ENCODE peak calls at places on chromosomes 1 and 21, in ten cellular contexts. M is mesendoderm; A is NCI-H774; G is stimulated activated CD4-positive, alpha-beta T cell treated with anti-CD3 and anti-CD28 coated beads, Interleukin-1b, Interleukin-23, amount 100 ng/mL, for 4 hours; P is psoas muscle; S is EH; E is HuH-7.5; W is activated T-cell treated with anti-CD3 and anti-CD28 coated beads for 24 hours; N is NCI-H2227 treated with DMSO at 0.1 percent for 48 hours; H is kidney tubule cell. D is an unnamed sample.

GRCh38 chr1:205141236-205142104 is 19.7 kb upstream of the RBBP5 start:
- DNase-seq in H (peak), W (peak), G (peak), A (peak), S (peak), P (peak), M (peak), E (peak), N (peak), D (peak)

GRCh38 chr1:37479255-37480124 is 5.1 kb downstream of the ZC3H12A start:
- DNase-seq in P (peak), N (no peak), M (peak), G (peak), S (peak), W (peak), E (no peak), H (peak), A (no peak), D (peak)

GRCh38 chr21:31084689-31085088 is 46.4 kb upstream of the KRTAP19-8 start:
- DNase-seq in N (no peak), W (no peak), P (no peak), S (no peak), M (no peak), G (no peak), A (no peak), H (no peak), E (no peak), D (no peak)

GRCh38 chr1:56378376-56379070 is 200.8 kb downstream of the PLPP3 start:
- DNase-seq in A (peak), G (no peak), P (no peak), E (no peak), M (no peak), H (no peak), N (no peak), S (no peak), W (no peak), D (no peak)

GRCh38 chr1:7491089-7491817 is 279.8 kb upstream of the VAMP3 start:
- DNase-seq in G (no peak), E (no peak), W (no peak), H (peak), P (no peak), N (peak), M (no peak), A (peak), S (peak), D (no peak)

GRCh38 chr21:32717851-32718316 is 9.9 kb downstream of the SYNJ1 start:
- DNase-seq in M (no peak), N (no peak), S (peak), A (no peak), E (no peak), W (no peak), G (no peak), P (no peak), H (peak), D (no peak)

GRCh38 chr1:1053682-1054081 is 20.4 kb downstream of the RNF223 start:
- DNase-seq in P (no peak), S (no peak), W (no peak), M (no peak), E (no peak), G (no peak), N (no peak), H (no peak), A (no peak), D (no peak)

GRCh38 chr21:33023574-33024277 is 2.0 kb upstream of the OLIG2 start:
- DNase-seq in G (no peak), H (no peak), W (no peak), N (no peak), M (no peak), S (no peak), A (no peak), P (no peak), E (no peak), D (no peak)

GRCh38 chr1:54547601-54548388 is at the start of gene ACOT11:
- DNase-seq in S (peak), M (peak), G (no peak), A (no peak), W (no peak), H (peak), P (peak), E (no peak), N (peak), D (no peak)

GRCh38 chr1:73761559-73761958 is 436.4 kb downstream of the LRRIQ3 start:
- DNase-seq in E (no peak), H (no peak), A (no peak), G (no peak), S (no peak), W (no peak), N (no peak), P (no peak), M (no peak), D (no peak)

GRCh38 chr1:174839211-174839610 is 160.5 kb upstream of the CACYBP start:
- DNase-seq in S (no peak), P (no peak), W (no peak), N (no peak), H (no peak), E (no peak), A (no peak), G (no peak), M (no peak), D (no peak)

GRCh38 chr1:230542054-230542453 is 100.2 kb upstream of the COG2 start:
- DNase-seq in M (no peak), P (no peak), A (no peak), W (peak), H (peak), G (no peak), S (peak), E (no peak), N (no peak), D (no peak)

GRCh38 chr21:35217504-35218060 is 168.5 kb upstream of the RUNX1 start:
- DNase-seq in M (peak), E (no peak), G (no peak), W (no peak), S (peak), P (no peak), N (no peak), H (peak), A (no peak), D (no peak)

GRCh38 chr1:58304584-58304983 is 241.9 kb downstream of the OMA1 start:
- DNase-seq in M (no peak), N (no peak), P (no peak), H (no peak), A (no peak), E (no peak), G (no peak), W (no peak), S (no peak), D (no peak)

GRCh38 chr1:37306461-37306860 is 167.9 kb upstream of the ZC3H12A start:
- DNase-seq in W (no peak), E (no peak), S (no peak), A (no peak), N (no peak), P (no peak), G (no peak), M (no peak), H (no peak), D (no peak)

GRCh38 chr1:78284354-78284753 is 206.4 kb upstream of the PTGFR start:
- DNase-seq in A (no peak), E (no peak), S (no peak), H (peak), P (peak), N (no peak), G (no peak), M (no peak), W (no peak), D (no peak)

GRCh38 chr1:55670331-55671082 is 455.3 kb upstream of the USP24 start:
- DNase-seq in N (no peak), P (no peak), S (peak), H (no peak), M (no peak), A (no peak), G (no peak), E (no peak), W (no peak), D (no peak)

GRCh38 chr1:158145173-158145719 is 35.4 kb upstream of the CD1D start:
- DNase-seq in N (no peak), H (peak), G (no peak), P (peak), A (no peak), S (peak), M (no peak), E (no peak), W (no peak), D (no peak)

GRCh38 chr1:27563407-27564263 is 40.3 kb downstream of the AHDC1 start:
- DNase-seq in E (peak), M (peak), P (peak), G (no peak), H (peak), S (peak), W (no peak), N (no peak), A (no peak), D (no peak)

GRCh38 chr1:228004331-228004871 is 2.4 kb upstream of the WNT3A start:
- DNase-seq in G (no peak), E (peak), N (no peak), S (peak), P (no peak), M (peak), W (no peak), H (peak), A (no peak), D (no peak)

GRCh38 chr1:192801451-192801850 is 7.4 kb upstream of the RGS2 start:
- DNase-seq in H (no peak), P (no peak), E (no peak), G (no peak), W (no peak), N (no peak), M (no peak), S (peak), A (no peak), D (no peak)

GRCh38 chr1:202998836-202999750 is 8.1 kb upstream of the TMEM183A start:
- DNase-seq in G (peak), P (no peak), M (peak), E (no peak), N (peak), S (peak), H (peak), W (peak), A (peak), D (no peak)

GRCh38 chr1:114510235-114511047 is 562 bp downstream of the TRIM33 start:
- DNase-seq in H (peak), M (peak), G (peak), P (peak), A (peak), E (peak), S (peak), W (peak), N (peak), D (no peak)

GRCh38 chr1:37277366-37277765 is 197.0 kb upstream of the ZC3H12A start:
- DNase-seq in E (no peak), G (no peak), A (no peak), S (no peak), H (no peak), N (no peak), P (no peak), M (no peak), W (no peak), D (no peak)

GRCh38 chr1:230281531-230281930 is 144.6 kb downstream of the PGBD5 start:
- DNase-seq in H (no peak), G (no peak), E (no peak), M (no peak), P (no peak), A (no peak), S (no peak), W (no peak), N (no peak), D (no peak)

GRCh38 chr1:69985901-69986439 is 219.4 kb downstream of the LRRC40 start:
- DNase-seq in P (no peak), E (no peak), S (peak), A (no peak), N (no peak), G (no peak), H (no peak), W (no peak), M (no peak), D (no peak)

GRCh38 chr1:7045897-7046296 is 260.6 kb downstream of the CAMTA1 start:
- DNase-seq in H (no peak), G (no peak), W (no peak), P (no peak), N (no peak), S (no peak), M (no peak), E (no peak), A (no peak), D (no peak)

GRCh38 chr1:171596705-171597104 is 25.3 kb upstream of the MYOCOS start:
- DNase-seq in M (no peak), S (no peak), H (no peak), A (no peak), E (no peak), G (no peak), N (no peak), P (no peak), W (no peak), D (no peak)

D was measured in activated B cell treated with CpG ODN at 0.5 μM for 24 hours.